ENCODE peak calls at places on chromosomes 2 and 18, in four cellular contexts. J, Z, G and X are unnamed samples.

GRCh38 chr2:33215299-33215698 is 261.1 kb upstream of the RASGRP3 start:
- DNase-seq in G (no peak), Z (no peak), J (no peak), X (no peak)

GRCh38 chr18:58096658-58097057 is 52.6 kb downstream of the NEDD4L start:
- DNase-seq in G (no peak), J (no peak), Z (no peak), X (no peak)

GRCh38 chr2:74373189-74373588 is 6.9 kb downstream of the DCTN1 start:
- DNase-seq in Z (no peak), J (no peak), G (no peak), X (peak; percentile 36)

GRCh38 chr18:31636387-31636786 is 44.7 kb downstream of the TTR start:
- DNase-seq in Z (no peak), J (no peak), G (no peak), X (no peak)

GRCh38 chr2:65782186-65782585 is 349.8 kb upstream of the SPRED2 start:
- DNase-seq in J (no peak), Z (no peak), G (no peak), X (no peak)

GRCh38 chr2:199458806-199459285 is 1.1 kb upstream of the SATB2 start:
- DNase-seq in J (no peak), Z (no peak), G (no peak), X (no peak)

GRCh38 chr2:105777506-105778343 is 33.0 kb downstream of the NCK2 start:
- DNase-seq in Z (no peak), J (no peak), G (no peak), X (no peak)

GRCh38 chr2:229314117-229314516 is 43.0 kb upstream of the PID1 start:
- DNase-seq in G (no peak), Z (no peak), J (no peak), X (no peak)

GRCh38 chr2:179677148-179677688 is 184.2 kb downstream of the ZNF385B start:
- DNase-seq in J (no peak), G (no peak), Z (no peak), X (no peak)

GRCh38 chr2:71253476-71253875 is 26.6 kb upstream of the PAIP2B start:
- DNase-seq in Z (no peak), G (no peak), J (no peak), X (no peak)

GRCh38 chr2:17533546-17533945 is 7.0 kb upstream of the VSNL1 start:
- DNase-seq in Z (no peak), J (no peak), G (no peak), X (no peak)

GRCh38 chr18:54948350-54948837 is 10.9 kb downstream of the CCDC68 start:
- DNase-seq in Z (peak; percentile 88), G (no peak), J (no peak), X (no peak)

GRCh38 chr2:40284797-40285196 is 167.1 kb downstream of the SLC8A1 start:
- DNase-seq in J (no peak), Z (no peak), G (no peak), X (no peak)

GRCh38 chr2:234745347-234745746 is 206.5 kb upstream of the SH3BP4 start:
- DNase-seq in G (no peak), J (no peak), Z (no peak), X (no peak)

GRCh38 chr18:58552057-58552461 is 76.8 kb downstream of the ALPK2 start:
- DNase-seq in Z (peak; percentile 68), J (no peak), G (peak; percentile 82), X (no peak)

GRCh38 chr18:67199993-67200617 is 316.4 kb downstream of the DSEL start:
- DNase-seq in Z (peak; percentile 53), J (no peak), G (peak; percentile 11), X (peak; percentile 18)

GRCh38 chr2:22291074-22291473 is 1093.9 kb upstream of the KLHL29 start:
- DNase-seq in J (no peak), G (no peak), Z (no peak), X (no peak)

GRCh38 chr2:6639870-6640639 is 225.7 kb downstream of the CMPK2 start:
- DNase-seq in J (peak; percentile 59), G (no peak), Z (no peak), X (peak; percentile 92)

GRCh38 chr2:45814528-45814927 is 163.1 kb downstream of the PRKCE start:
- DNase-seq in G (no peak), Z (no peak), J (no peak), X (no peak)

GRCh38 chr2:168461178-168461941 is 5.3 kb downstream of the CERS6 start:
- DNase-seq in J (no peak), G (no peak), Z (no peak), X (no peak)

GRCh38 chr18:67402543-67402942 is 114.0 kb downstream of the DSEL start:
- DNase-seq in G (no peak), Z (no peak), J (no peak), X (no peak)

GRCh38 chr18:845152-845819 is 33.2 kb upstream of the YES1 start:
- DNase-seq in Z (peak; percentile 70), J (no peak), G (no peak), X (no peak)
- H3K4me3 ChIP-seq in Z (no peak overlapping the region), J (no peak overlapping the region), G (no peak overlapping the region), X (no peak overlapping the region)

DNA sequence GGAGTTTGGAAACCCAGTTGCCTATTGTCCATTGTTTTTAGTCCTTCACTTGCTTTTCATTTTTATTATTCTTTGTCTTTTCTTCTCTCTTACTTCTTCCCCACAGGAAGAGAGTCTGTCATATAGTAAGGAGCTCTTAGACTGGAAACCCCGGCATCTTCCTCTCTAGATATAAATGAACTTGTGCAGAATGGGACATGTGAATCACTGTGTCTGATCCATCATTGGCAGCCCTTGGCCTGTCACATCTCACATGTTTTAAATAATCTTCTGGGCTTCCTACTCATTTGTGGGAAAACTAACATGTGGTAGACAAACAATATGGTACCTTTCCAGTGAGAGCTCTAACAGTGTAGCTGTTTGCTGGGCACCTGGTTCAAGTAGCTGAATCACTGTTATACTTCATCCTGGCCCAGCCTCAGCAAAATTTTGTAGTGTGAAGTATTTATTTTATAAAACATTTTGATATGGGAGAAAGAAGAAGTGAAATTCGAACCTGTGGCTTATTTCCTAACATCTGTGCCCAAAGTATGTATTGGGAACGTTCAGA is 112.8 kb downstream of the PHLPP1 start:
- DNase-seq in J (no peak), Z (no peak), G (no peak), X (no peak)
- TF ChIP-seq SUZ12 in J (no peak), Z (no peak), G (no peak), X (no peak)

DNA sequence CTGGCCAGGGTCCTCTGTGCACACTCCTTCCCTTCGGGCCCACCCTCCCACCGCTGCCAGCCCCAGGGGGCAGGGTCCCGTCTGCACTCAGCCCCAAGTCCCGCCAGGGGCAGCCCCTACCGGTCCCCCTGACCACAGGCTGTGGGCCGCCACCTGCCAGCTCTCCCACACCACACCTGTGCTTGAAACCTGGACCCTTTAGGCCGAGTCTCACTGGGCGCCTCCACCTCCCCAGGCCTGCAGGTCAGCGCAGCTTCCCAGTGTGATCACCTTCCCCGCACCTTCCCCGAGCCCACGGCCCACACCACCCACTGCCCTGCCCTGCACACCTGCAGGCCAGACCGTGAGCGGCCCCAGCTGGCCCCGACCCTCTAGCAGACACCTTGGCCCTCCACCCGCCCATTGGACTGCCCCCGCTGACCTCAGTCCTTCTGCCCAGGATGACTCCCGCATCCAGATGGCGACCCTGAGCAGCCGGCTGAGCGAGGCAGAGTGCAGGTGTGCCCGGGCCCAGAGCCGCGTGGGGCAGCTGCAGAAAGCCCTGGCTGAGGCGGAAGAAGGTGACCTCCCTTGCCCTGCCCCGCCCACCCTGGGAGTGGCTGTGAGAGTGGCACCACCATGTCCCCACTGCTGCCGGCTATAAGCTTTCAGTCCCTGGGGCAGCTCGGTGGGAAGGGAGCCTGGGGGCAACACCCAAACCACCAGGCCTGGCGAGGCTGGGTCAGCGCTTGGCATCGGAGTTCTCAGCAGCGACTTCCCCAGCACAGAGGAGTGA is 31.3 kb upstream of the SNED1 start:
- DNase-seq in G (no peak), J (no peak), Z (peak; percentile 27), X (no peak)
- H3K4me3 ChIP-seq in G (no peak overlapping the region), J (no peak overlapping the region), Z (peak overlapping the region; percentile 85), X (no peak overlapping the region)

GRCh38 chr2:27792759-27793158 is 21.2 kb downstream of the MRPL33 start:
- DNase-seq in J (no peak), G (no peak), Z (no peak), X (no peak)
- TF ChIP-seq SUZ12 in J (no peak), G (no peak), Z (no peak), X (no peak)

DNA sequence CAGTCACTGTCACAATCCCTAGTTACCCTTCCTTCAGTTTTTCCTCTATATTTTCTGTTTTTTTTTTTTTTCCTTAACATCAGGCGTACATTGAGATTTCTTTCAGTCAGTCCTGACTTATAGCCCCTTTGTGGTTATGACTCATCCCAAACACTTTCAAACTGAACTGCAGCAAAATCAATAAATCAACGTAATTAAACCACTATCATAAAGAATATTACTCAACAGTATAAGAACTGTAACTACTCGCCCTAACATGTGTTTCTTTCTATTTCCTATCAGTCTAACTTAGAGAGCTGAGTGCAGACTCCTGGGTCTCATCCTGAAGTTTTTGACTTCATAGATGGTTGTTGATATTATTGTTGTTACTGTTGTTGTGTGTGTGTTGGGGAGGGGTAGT is 523.5 kb downstream of the LRRTM4 start:
- DNase-seq in Z (no peak), G (no peak), J (no peak), X (no peak)
- H3K4me3 ChIP-seq in Z (no peak overlapping the region), G (no peak overlapping the region), J (no peak overlapping the region), X (no peak overlapping the region)

DNA sequence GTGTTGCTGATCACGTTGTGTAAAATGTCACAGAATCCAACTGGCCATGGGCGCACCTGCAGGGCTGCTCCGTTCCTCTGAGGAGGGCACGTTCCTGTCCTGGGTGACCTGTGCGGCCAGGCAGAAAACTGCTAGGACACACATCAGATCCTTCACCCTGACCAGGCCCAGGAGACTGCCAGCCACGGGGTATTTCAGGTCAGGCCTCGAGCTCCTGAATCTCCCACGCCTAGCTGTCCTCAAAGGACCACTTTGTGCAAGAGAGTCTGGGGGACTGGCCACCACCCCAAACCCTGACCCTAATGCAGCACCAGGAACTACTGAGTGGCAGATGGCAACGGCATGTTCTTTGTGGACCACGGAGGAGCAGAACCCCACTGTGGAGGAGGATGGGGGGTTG is 11.1 kb downstream of the PRLH start:
- DNase-seq in G (no peak), Z (no peak), J (no peak), X (no peak)
- TF ChIP-seq SUZ12 in G (no peak), Z (no peak), J (no peak), X (no peak)

GRCh38 chr2:232315049-232315922 is 63.3 kb upstream of the ALPP start:
- DNase-seq in Z (no peak), G (peak; percentile 63), J (no peak), X (no peak)
- H3K4me3 ChIP-seq in Z (no peak overlapping the region), G (no peak overlapping the region), J (no peak overlapping the region), X (no peak overlapping the region)

DNA sequence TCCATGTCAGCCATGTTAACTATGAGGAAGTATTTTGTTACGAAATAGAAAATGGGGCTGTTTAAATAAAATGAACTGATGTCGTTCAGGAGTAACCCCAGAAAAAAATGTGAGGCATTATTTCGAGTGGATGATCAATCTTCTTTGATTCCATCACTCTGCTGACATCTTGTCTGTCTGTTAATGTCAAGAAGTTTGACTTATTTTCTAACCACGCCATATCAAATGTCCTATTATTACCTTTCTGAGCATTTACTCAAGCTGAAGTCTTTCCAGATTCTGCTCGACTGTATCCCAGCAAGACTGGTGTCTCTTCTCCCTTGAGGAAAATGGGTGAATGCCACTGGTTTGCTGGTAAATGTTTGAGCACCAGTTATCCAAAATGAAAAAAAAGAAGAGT is 672.9 kb upstream of the SOX11 start:
- DNase-seq in J (no peak), Z (no peak), G (no peak), X (no peak)
- TF ChIP-seq SUZ12 in J (no peak), Z (no peak), G (no peak), X (no peak)